ENCODE peak calls at places on chromosome 11, in five cellular contexts. M is adrenal gland; R is NCI-H1092; X is activated CD4-positive, alpha-beta T cell treated with anti-CD3 and anti-CD28 coated beads, Interleukin-2, amount 10 ng/mL, durations not matched to agents 7 days and 5 days; I is mucosa of descending colon. P is an unnamed sample.

GRCh38 chr11:129375731-129376657 is at the start of gene BARX2:
- DNase-seq in R (peak; percentile 65), I (peak; percentile 88), X (peak; percentile 24), M (peak; percentile 39), P (peak; percentile 67)

GRCh38 chr11:33996498-33997454 is 54.8 kb upstream of the CAPRIN1 start:
- DNase-seq in X (peak; percentile 80), R (peak; percentile 57), M (peak; percentile 76), I (peak; percentile 71), P (peak; percentile 73)

GRCh38 chr11:102573851-102574250 is 43.3 kb upstream of the MMP7 start:
- DNase-seq in I (no peak), R (no peak), M (no peak), X (no peak), P (no peak)

GRCh38 chr11:74543991-74544390 is 48.4 kb upstream of the POLD3 start:
- DNase-seq in X (no peak), R (no peak), I (no peak), M (no peak), P (peak; percentile 88)

GRCh38 chr11:46457659-46458058 is 66.1 kb upstream of the CHRM4 start:
- DNase-seq in X (no peak), I (no peak), M (no peak), R (no peak), P (no peak)

GRCh38 chr11:16871368-16871767 is 132.9 kb downstream of the C11orf58 start:
- DNase-seq in X (no peak), I (no peak), R (no peak), M (no peak), P (no peak)

GRCh38 chr11:74138572-74138971 is 32.2 kb downstream of the C2CD3 start:
- DNase-seq in R (no peak), X (no peak), M (peak; percentile 45), I (no peak), P (no peak)

GRCh38 chr11:19753451-19754041 is 40.9 kb downstream of the NAV2 start:
- DNase-seq in M (no peak), R (no peak), I (peak; percentile 34), X (no peak), P (no peak)

GRCh38 chr11:59859695-59860094 is 6.6 kb downstream of the TCN1 start:
- DNase-seq in I (no peak), M (no peak), R (no peak), X (no peak), P (no peak)

P was measured in RPMI8226.